ENCODE peak calls at places on chromosomes 5 and 9, in four cellular contexts. One of them, this sample, is unnamed.

GRCh38 chr9:91359734-91360470 is 1.8 kb downstream of the AUH start:
- DNase-seq in PC-9: no peak
- DNase-seq in heart left ventricle: no peak
- DNase-seq in AG04450: no peak
- DNase-seq in this sample: no peak

GRCh38 chr5:171122372-171122771 is 186.7 kb upstream of the TLX3 start:
- DNase-seq in PC-9: peak
- DNase-seq in heart left ventricle: no peak
- DNase-seq in AG04450: no peak
- DNase-seq in this sample: peak

GRCh38 chr5:88724201-88724600 is 158.8 kb downstream of the MEF2C start:
- DNase-seq in PC-9: no peak
- DNase-seq in heart left ventricle: no peak
- DNase-seq in AG04450: no peak
- DNase-seq in this sample: no peak

GRCh38 chr9:107358867-107359440 is 75.9 kb downstream of the RAD23B start:
- DNase-seq in PC-9: no peak
- DNase-seq in heart left ventricle: no peak
- DNase-seq in AG04450: no peak
- DNase-seq in this sample: no peak

GRCh38 chr9:116333254-116333653 is 179.7 kb downstream of the PAPPA start:
- DNase-seq in PC-9: no peak
- DNase-seq in heart left ventricle: no peak
- DNase-seq in AG04450: no peak
- DNase-seq in this sample: no peak

GRCh38 chr5:149228610-149229297 is 42.9 kb upstream of the AFAP1L1 start:
- DNase-seq in PC-9: peak
- DNase-seq in heart left ventricle: peak
- DNase-seq in AG04450: peak
- DNase-seq in this sample: no peak

GRCh38 chr9:34386656-34387055 is 10.0 kb upstream of the MYORG start:
- DNase-seq in PC-9: no peak
- DNase-seq in heart left ventricle: no peak
- DNase-seq in AG04450: no peak
- DNase-seq in this sample: no peak

GRCh38 chr9:131020388-131020787 is 11.4 kb downstream of the LAMC3 start:
- DNase-seq in PC-9: no peak
- DNase-seq in heart left ventricle: no peak
- DNase-seq in AG04450: no peak
- DNase-seq in this sample: no peak

GRCh38 chr5:116825486-116825885 is 250.9 kb upstream of the SEMA6A start:
- DNase-seq in PC-9: no peak
- DNase-seq in heart left ventricle: no peak
- DNase-seq in AG04450: no peak
- DNase-seq in this sample: no peak

GRCh38 chr9:126109575-126109974 is 217.1 kb upstream of the MVB12B start:
- DNase-seq in PC-9: no peak
- DNase-seq in heart left ventricle: no peak
- DNase-seq in AG04450: no peak
- DNase-seq in this sample: peak

GRCh38 chr5:66958126-66958983 is 238.2 kb downstream of the CD180 start:
- DNase-seq in PC-9: no peak
- DNase-seq in heart left ventricle: no peak
- DNase-seq in AG04450: no peak
- DNase-seq in this sample: no peak

DNA sequence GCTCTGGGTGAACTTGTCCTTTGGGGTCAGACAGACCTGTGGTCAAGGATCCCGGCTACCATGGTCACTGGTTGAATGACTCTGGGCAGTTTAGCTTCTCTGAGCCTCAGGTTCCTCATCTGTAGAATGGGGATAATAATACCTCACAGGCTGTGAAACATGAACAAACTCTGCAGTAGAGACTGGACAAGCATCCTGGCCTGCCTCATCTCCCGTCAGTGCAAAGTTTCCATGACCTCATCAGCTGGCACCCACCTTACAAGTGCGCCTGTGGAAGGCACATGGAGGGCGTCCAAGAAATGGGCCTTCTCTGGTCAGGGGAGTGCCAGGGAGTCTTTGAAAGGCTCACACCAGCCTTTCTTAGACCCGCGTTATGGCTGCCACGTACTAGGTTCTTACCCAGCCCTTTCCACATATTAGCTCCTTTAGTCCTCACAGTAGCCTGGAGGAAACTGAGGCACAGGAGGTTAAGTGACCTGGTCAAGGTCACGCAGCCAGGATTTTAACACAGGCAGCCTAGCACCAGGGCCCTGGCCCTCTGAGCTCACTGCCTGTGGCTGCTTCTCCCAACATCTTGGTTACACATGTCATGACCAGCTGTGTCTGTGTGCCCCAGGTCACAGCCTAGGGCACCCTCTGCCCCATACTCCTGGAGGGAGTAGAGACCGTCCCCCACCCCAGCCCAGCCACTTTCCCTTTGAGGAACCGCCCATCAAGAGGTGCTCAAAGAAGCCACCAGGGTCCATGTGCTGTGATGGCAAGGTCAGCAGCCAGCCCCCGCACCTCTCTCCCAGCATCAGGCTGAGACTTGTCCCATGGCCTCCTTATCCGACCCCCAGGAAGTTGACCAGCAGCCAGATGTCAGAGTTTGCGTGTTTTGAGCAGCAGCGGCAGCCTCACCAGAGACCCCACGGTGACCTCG is 39.4 kb upstream of the RPL26L1 start:
- DNase-seq in PC-9: no peak
- DNase-seq in heart left ventricle: no peak
- DNase-seq in AG04450: no peak
- DNase-seq in this sample: no peak
- H3K27ac ChIP-seq in PC-9: no peak
- H3K27ac ChIP-seq in heart left ventricle: no peak
- H3K27ac ChIP-seq in AG04450: peak
- H3K27ac ChIP-seq in this sample: no peak

GRCh38 chr5:56426658-56427057 is 193.5 kb upstream of the ANKRD55 start:
- DNase-seq in PC-9: no peak
- DNase-seq in heart left ventricle: no peak
- DNase-seq in AG04450: no peak
- DNase-seq in this sample: no peak

GRCh38 chr5:56432326-56432725 is 199.2 kb upstream of the ANKRD55 start:
- DNase-seq in PC-9: no peak
- DNase-seq in heart left ventricle: no peak
- DNase-seq in AG04450: no peak
- DNase-seq in this sample: no peak

GRCh38 chr5:56433039-56433438 is 199.9 kb upstream of the ANKRD55 start:
- DNase-seq in PC-9: no peak
- DNase-seq in heart left ventricle: no peak
- DNase-seq in AG04450: no peak
- DNase-seq in this sample: no peak

GRCh38 chr5:56429110-56429561 is 196.0 kb upstream of the ANKRD55 start:
- DNase-seq in PC-9: peak
- DNase-seq in heart left ventricle: peak
- DNase-seq in AG04450: no peak
- DNase-seq in this sample: peak

DNA sequence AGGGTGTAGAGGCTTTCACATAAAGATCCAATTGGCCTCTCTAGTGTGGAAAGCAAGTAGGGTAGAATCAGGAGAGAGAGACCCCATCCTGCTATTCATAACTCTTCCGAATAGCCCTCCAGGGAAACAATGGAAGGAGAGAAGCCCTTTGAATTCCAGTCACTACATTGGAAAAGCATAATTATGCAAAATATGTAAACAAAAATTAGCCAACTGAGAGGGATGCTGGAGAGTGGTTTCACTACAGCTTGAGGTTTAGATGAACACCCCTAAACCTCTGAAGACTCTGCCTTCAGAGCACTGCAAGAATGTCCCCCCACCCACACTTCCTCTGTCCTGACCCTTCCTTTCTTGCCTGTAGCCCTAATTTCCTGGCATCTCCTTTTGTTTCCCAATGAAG is 197.3 kb upstream of the ANKRD55 start:
- DNase-seq in PC-9: no peak
- DNase-seq in heart left ventricle: no peak
- DNase-seq in AG04450: no peak
- DNase-seq in this sample: no peak
- H3K27ac ChIP-seq in PC-9: no peak
- H3K27ac ChIP-seq in heart left ventricle: no peak
- H3K27ac ChIP-seq in AG04450: no peak
- H3K27ac ChIP-seq in this sample: no peak

GRCh38 chr9:124371183-124371582 is 44.1 kb downstream of the PSMB7 start:
- DNase-seq in PC-9: no peak
- DNase-seq in heart left ventricle: no peak
- DNase-seq in AG04450: no peak
- DNase-seq in this sample: no peak

GRCh38 chr9:124368692-124369091 is 46.5 kb downstream of the PSMB7 start:
- DNase-seq in PC-9: no peak
- DNase-seq in heart left ventricle: no peak
- DNase-seq in AG04450: no peak
- DNase-seq in this sample: no peak

GRCh38 chr9:124372038-124372437 is 43.2 kb downstream of the PSMB7 start:
- DNase-seq in PC-9: no peak
- DNase-seq in heart left ventricle: no peak
- DNase-seq in AG04450: no peak
- DNase-seq in this sample: no peak

GRCh38 chr9:124366476-124367220 is 48.6 kb downstream of the PSMB7 start:
- DNase-seq in PC-9: no peak
- DNase-seq in heart left ventricle: no peak
- DNase-seq in AG04450: no peak
- DNase-seq in this sample: no peak

DNA sequence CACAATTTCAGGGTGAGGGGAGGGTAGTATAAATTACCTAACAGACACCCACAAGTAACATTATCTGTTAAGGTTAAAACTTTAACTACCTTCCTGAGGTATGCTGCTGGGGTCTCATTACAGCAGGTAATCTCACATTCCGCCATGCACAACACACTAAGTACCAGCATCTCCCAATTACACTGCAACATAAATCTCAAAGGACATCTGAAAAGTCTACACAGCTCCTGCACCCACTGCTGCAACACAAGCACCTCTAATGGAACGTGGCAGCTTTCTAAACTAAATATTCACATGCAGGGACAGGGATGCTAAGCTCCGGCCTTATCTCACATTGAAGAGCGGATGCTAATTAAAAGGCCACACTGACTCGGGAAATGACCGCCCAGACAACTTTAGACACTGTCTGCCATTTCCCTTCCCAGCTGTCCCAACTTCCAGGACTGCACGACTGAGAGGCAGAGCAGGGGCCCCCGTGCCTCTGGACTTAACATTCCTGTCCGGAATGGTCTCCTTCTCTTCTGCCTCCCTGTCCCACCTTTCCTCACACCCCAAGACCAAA is 45.9 kb downstream of the PSMB7 start:
- DNase-seq in PC-9: no peak
- DNase-seq in heart left ventricle: no peak
- DNase-seq in AG04450: no peak
- DNase-seq in this sample: no peak
- H3K27ac ChIP-seq in PC-9: no peak
- H3K27ac ChIP-seq in heart left ventricle: no peak
- H3K27ac ChIP-seq in AG04450: no peak
- H3K27ac ChIP-seq in this sample: no peak

GRCh38 chr5:127863161-127863560 is 160.0 kb downstream of the CCDC192 start:
- DNase-seq in PC-9: no peak
- DNase-seq in heart left ventricle: no peak
- DNase-seq in AG04450: peak
- DNase-seq in this sample: no peak
- H3K27ac ChIP-seq in PC-9: no peak
- H3K27ac ChIP-seq in heart left ventricle: no peak
- H3K27ac ChIP-seq in AG04450: no peak
- H3K27ac ChIP-seq in this sample: no peak

DNA sequence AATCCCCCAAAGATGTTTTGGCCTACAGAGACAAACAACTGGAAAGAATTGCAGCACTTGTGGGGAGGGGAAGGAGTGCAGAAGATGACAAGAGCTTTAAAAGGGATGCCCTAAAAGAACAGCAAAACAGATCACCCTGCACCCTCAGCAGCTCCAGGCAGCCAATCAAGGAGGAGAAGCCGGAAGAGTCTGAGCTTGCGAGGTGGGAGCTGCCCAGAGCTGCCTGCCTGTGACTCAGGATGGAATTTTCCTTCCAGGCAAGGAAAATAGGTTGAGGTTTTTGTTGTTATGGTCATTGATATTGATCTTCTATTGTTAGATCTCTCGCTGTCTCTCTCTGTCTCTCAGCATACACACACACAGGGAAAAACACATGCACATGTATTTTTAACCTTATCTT is 70.3 kb upstream of the MAP1B start:
- DNase-seq in PC-9: no peak
- DNase-seq in heart left ventricle: no peak
- DNase-seq in AG04450: no peak
- DNase-seq in this sample: no peak
- H3K27ac ChIP-seq in PC-9: no peak
- H3K27ac ChIP-seq in heart left ventricle: no peak
- H3K27ac ChIP-seq in AG04450: no peak
- H3K27ac ChIP-seq in this sample: no peak

DNA sequence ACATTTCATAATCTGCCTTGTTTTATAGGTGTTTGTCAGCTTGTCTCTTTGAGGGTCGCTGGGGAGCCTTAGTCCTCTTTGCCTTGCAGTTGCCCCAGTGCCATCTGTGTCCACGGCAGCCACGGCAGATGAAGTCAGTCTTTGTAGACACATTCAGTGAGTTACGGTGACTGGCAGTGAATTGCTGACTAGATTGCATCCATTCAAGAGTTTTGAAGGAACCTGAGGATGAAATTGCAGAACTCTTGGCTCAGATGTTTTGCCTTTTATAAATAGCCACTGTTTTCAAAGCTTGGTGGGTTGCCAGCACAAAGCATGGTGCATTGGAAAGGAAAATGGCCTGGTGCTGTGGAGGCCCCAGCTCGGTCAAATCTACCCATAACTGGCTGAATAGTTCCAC is 125.6 kb downstream of the TRIO start:
- DNase-seq in PC-9: no peak
- DNase-seq in heart left ventricle: peak
- DNase-seq in AG04450: no peak
- DNase-seq in this sample: no peak
- H3K27ac ChIP-seq in PC-9: peak
- H3K27ac ChIP-seq in heart left ventricle: peak
- H3K27ac ChIP-seq in AG04450: peak
- H3K27ac ChIP-seq in this sample: no peak

GRCh38 chr9:7983361-7983974 is 183.9 kb upstream of the DMAC1 start:
- DNase-seq in PC-9: no peak
- DNase-seq in heart left ventricle: no peak
- DNase-seq in AG04450: no peak
- DNase-seq in this sample: no peak

GRCh38 chr9:7980691-7981289 is 181.2 kb upstream of the DMAC1 start:
- DNase-seq in PC-9: no peak
- DNase-seq in heart left ventricle: no peak
- DNase-seq in AG04450: no peak
- DNase-seq in this sample: no peak

GRCh38 chr9:7988644-7989280 is 189.2 kb upstream of the DMAC1 start:
- DNase-seq in PC-9: no peak
- DNase-seq in heart left ventricle: no peak
- DNase-seq in AG04450: no peak
- DNase-seq in this sample: no peak

GRCh38 chr9:7982907-7983306 is 183.3 kb upstream of the DMAC1 start:
- DNase-seq in PC-9: no peak
- DNase-seq in heart left ventricle: no peak
- DNase-seq in AG04450: no peak
- DNase-seq in this sample: no peak

DNA sequence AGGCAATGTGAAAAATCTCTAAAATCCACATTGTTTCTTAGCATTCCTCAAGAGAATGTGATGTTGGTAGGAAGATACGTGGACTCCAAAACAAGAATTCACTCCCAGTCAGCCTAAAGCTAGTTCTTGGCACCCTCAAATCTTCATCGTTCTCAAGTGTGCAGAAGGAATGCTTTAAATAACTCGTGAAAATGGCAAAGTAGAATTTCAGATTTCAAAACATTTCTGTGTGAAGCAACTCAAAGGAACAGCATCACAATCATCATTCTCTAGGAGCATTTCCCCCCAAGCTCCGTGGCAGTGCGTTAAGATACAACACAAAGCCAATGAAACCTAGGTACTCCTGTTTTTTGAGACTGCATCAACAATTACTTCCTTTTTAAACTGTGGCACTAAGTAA is 185.1 kb upstream of the DMAC1 start:
- DNase-seq in PC-9: no peak
- DNase-seq in heart left ventricle: no peak
- DNase-seq in AG04450: no peak
- DNase-seq in this sample: no peak
- H3K27ac ChIP-seq in PC-9: no peak
- H3K27ac ChIP-seq in heart left ventricle: no peak
- H3K27ac ChIP-seq in AG04450: no peak
- H3K27ac ChIP-seq in this sample: no peak